ENCODE peak calls at places on chromosomes 6 and 20, in six cellular contexts. P is nucleus accumbens, J is NCI-H1092 treated with DMSO at 0.1 percent for 48 hours, A is keratinocyte, W is esophagus squamous epithelium, L is HT1080. R is an unnamed sample.

GRCh38 chr20:46400828-46401477 is 5.5 kb downstream of the ELMO2 start:
- DNase-seq in W (no peak), J (no peak), A (no peak), P (no peak), L (no peak), R (peak; percentile 14)

GRCh38 chr6:127186889-127187288 is 68.4 kb downstream of the RSPO3 start:
- DNase-seq in P (no peak), A (no peak), J (no peak), W (peak; percentile 4), L (no peak), R (peak; percentile 52)

GRCh38 chr20:54140486-54140885 is 33.3 kb downstream of the CYP24A1 start:
- DNase-seq in L (no peak), A (no peak), W (no peak), P (no peak), J (no peak), R (no peak)

GRCh38 chr6:13331516-13332348 is 3.4 kb upstream of the TBC1D7 start:
- DNase-seq in W (no peak), L (peak; percentile 47), J (peak; percentile 0), P (no peak), A (no peak), R (peak; percentile 44)

GRCh38 chr6:44594471-44594870 is 207.0 kb downstream of the CDC5L start:
- DNase-seq in L (no peak), A (no peak), W (no peak), P (no peak), J (no peak), R (no peak)

GRCh38 chr6:47027315-47027714 is 14.8 kb downstream of the ADGRF1 start:
- DNase-seq in L (no peak), W (no peak), P (no peak), J (no peak), A (no peak), R (no peak)

GRCh38 chr20:10922941-10923340 is 249.1 kb upstream of the JAG1 start:
- DNase-seq in J (no peak), A (no peak), P (no peak), W (no peak), L (peak; percentile 92), R (peak; percentile 61)

GRCh38 chr6:145954985-145955384 is 9.2 kb downstream of the SHPRH start:
- DNase-seq in A (no peak), P (no peak), J (no peak), W (no peak), L (no peak), R (no peak)

GRCh38 chr6:21003780-21004541 is 469.7 kb downstream of the CDKAL1 start:
- DNase-seq in W (no peak), L (peak; percentile 80), P (no peak), A (no peak), J (peak; percentile 84), R (peak; percentile 36)

GRCh38 chr6:71125216-71125615 is 163.4 kb upstream of the OGFRL1 start:
- DNase-seq in J (no peak), P (no peak), L (no peak), A (no peak), W (no peak), R (no peak)

GRCh38 chr20:37693203-37693602 is 627 bp upstream of the CTNNBL1 start:
- DNase-seq in L (no peak), J (no peak), W (no peak), P (no peak), A (no peak), R (no peak)

GRCh38 chr6:130862370-130862769 is 35.2 kb downstream of the SMLR1 start:
- DNase-seq in P (no peak), A (no peak), W (no peak), L (no peak), J (no peak), R (no peak)

GRCh38 chr6:170192905-170193304 is 98.0 kb downstream of the DLL1 start:
- DNase-seq in L (no peak), P (no peak), W (no peak), J (no peak), A (no peak), R (no peak)

GRCh38 chr20:53319716-53320115 is 273.9 kb downstream of the ZNF217 start:
- DNase-seq in J (no peak), W (no peak), A (no peak), L (no peak), P (no peak), R (no peak)

GRCh38 chr20:57671662-57672061 is 38.2 kb downstream of the PMEPA1 start:
- DNase-seq in J (peak; percentile 72), A (no peak), L (no peak), P (no peak), W (no peak), R (no peak)

GRCh38 chr6:107817784-107818183 is 6.3 kb downstream of the SCML4 start:
- DNase-seq in P (no peak), W (no peak), A (no peak), J (no peak), L (no peak), R (no peak)

GRCh38 chr20:7843613-7844012 is 96.6 kb downstream of the HAO1 start:
- DNase-seq in L (peak; percentile 30), J (no peak), A (no peak), W (no peak), P (no peak), R (no peak)

GRCh38 chr6:31489046-31489445 is 8.9 kb upstream of the MICB start:
- DNase-seq in L (no peak), A (no peak), J (no peak), W (no peak), P (no peak), R (no peak)

GRCh38 chr6:43744931-43745727 is 24.9 kb upstream of the VEGFA start:
- DNase-seq in W (no peak), A (no peak), L (no peak), P (no peak), J (no peak), R (no peak)

R was measured in A673.